ENCODE peak calls at places on chromosome 18, in four cellular contexts. X, I, Y and P are unnamed samples.

GRCh38 chr18:1357724-1358123 is 453.1 kb downstream of the ADCYAP1 start:
- DNase-seq in X (no peak), I (no peak), Y (no peak), P (no peak)

GRCh38 chr18:43486462-43486861 is 209.2 kb upstream of the SYT4 start:
- DNase-seq in X (peak; percentile 25), I (no peak), Y (peak; percentile 44), P (no peak)

GRCh38 chr18:57533399-57533884 is 53.1 kb downstream of the FECH start:
- DNase-seq in X (peak; percentile 3), I (no peak), Y (no peak), P (peak; percentile 7)

GRCh38 chr18:79707671-79708070 is 28.1 kb downstream of the CTDP1 start:
- DNase-seq in X (no peak), I (no peak), Y (no peak), P (no peak)

GRCh38 chr18:79496978-79497637 is 101.4 kb downstream of the NFATC1 start:
- DNase-seq in X (no peak), I (no peak), Y (no peak), P (no peak)

GRCh38 chr18:58863539-58864145 is 1.0 kb upstream of the ZNF532 start:
- DNase-seq in X (peak; percentile 56), I (no peak), Y (peak; percentile 44), P (peak; percentile 52)

GRCh38 chr18:32884543-32884942 is 111.7 kb upstream of the KLHL14 start:
- DNase-seq in X (no peak), I (no peak), Y (no peak), P (no peak)

GRCh38 chr18:61554946-61555361 is 221.7 kb downstream of the CDH20 start:
- DNase-seq in X (peak; percentile 69), I (no peak), Y (no peak), P (no peak)

GRCh38 chr18:35466815-35467623 is 30.7 kb downstream of the INO80C start:
- DNase-seq in X (no peak), I (no peak), Y (no peak), P (no peak)

GRCh38 chr18:48776641-48777025 is 174.1 kb downstream of the SMAD7 start:
- DNase-seq in X (no peak), I (no peak), Y (no peak), P (no peak)

GRCh38 chr18:6013101-6013790 is 117.9 kb upstream of the TMEM200C start:
- DNase-seq in X (peak; percentile 45), I (no peak), Y (no peak), P (no peak)

GRCh38 chr18:9405130-9405529 is 70.2 kb upstream of the RALBP1 start:
- DNase-seq in X (no peak), I (no peak), Y (no peak), P (no peak)

GRCh38 chr18:73742959-73743358 is 404.7 kb downstream of the FBXO15 start:
- DNase-seq in X (no peak), I (no peak), Y (no peak), P (no peak)

GRCh38 chr18:71036783-71037182 is 747.9 kb downstream of the SOCS6 start:
- DNase-seq in X (peak; percentile 38), I (peak; percentile 68), Y (peak; percentile 2), P (no peak)

GRCh38 chr18:24552218-24552617 is 91.8 kb downstream of the HRH4 start:
- DNase-seq in X (no peak), I (no peak), Y (no peak), P (no peak)

GRCh38 chr18:62578980-62579511 is 56.2 kb downstream of the ZCCHC2 start:
- DNase-seq in X (no peak), I (no peak), Y (no peak), P (no peak)

GRCh38 chr18:61581578-61582204 is 248.5 kb downstream of the CDH20 start:
- DNase-seq in X (peak; percentile 63), I (no peak), Y (peak; percentile 35), P (peak; percentile 67)

GRCh38 chr18:60667016-60667415 is 294.4 kb upstream of the MC4R start:
- DNase-seq in X (no peak), I (no peak), Y (no peak), P (no peak)

GRCh38 chr18:48407358-48407757 is 1.8 kb downstream of the ZBTB7C start:
- DNase-seq in X (no peak), I (no peak), Y (no peak), P (no peak)

GRCh38 chr18:6859676-6860422 is 130.3 kb downstream of the ARHGAP28 start:
- DNase-seq in X (peak; percentile 38), I (no peak), Y (no peak), P (no peak)

GRCh38 chr18:57084331-57085298 is 62.3 kb upstream of the BOD1L2 start:
- DNase-seq in X (peak; percentile 70), I (no peak), Y (no peak), P (peak; percentile 44)

GRCh38 chr18:11987527-11987926 is 6.2 kb downstream of the IMPA2 start:
- DNase-seq in X (no peak), I (no peak), Y (peak; percentile 26), P (no peak)